ENCODE peak calls at places on chromosome X, in eight cellular contexts. One of them, this sample, is unnamed.

GRCh38 chrX:153573999-153574398 is 24.9 kb downstream of the CCNQ start:
- DNase-seq in astrocyte of the spinal cord: no peak
- DNase-seq in globus pallidus: no peak
- DNase-seq in Daoy: no peak
- DNase-seq in DMS79 treated with DMSO at 0.1 percent for 48 hours: no peak
- DNase-seq in MV-4-11: no peak
- DNase-seq in AG09309: no peak
- DNase-seq in nephron progenitor cell: no peak
- DNase-seq in this sample: no peak

GRCh38 chrX:151954730-151955129 is 19.7 kb downstream of the GABRE start:
- DNase-seq in astrocyte of the spinal cord: no peak
- DNase-seq in globus pallidus: no peak
- DNase-seq in Daoy: no peak
- DNase-seq in DMS79 treated with DMSO at 0.1 percent for 48 hours: no peak
- DNase-seq in MV-4-11: no peak
- DNase-seq in AG09309: no peak
- DNase-seq in nephron progenitor cell: no peak
- DNase-seq in this sample: no peak

GRCh38 chrX:151004085-151004484 is 20.9 kb downstream of the HMGB3 start:
- DNase-seq in astrocyte of the spinal cord: no peak
- DNase-seq in globus pallidus: peak; percentile 42
- DNase-seq in Daoy: no peak
- DNase-seq in DMS79 treated with DMSO at 0.1 percent for 48 hours: no peak
- DNase-seq in MV-4-11: no peak
- DNase-seq in AG09309: no peak
- DNase-seq in nephron progenitor cell: no peak
- DNase-seq in this sample: no peak

GRCh38 chrX:38561126-38561868 is at the start of gene TSPAN7:
- DNase-seq in astrocyte of the spinal cord: peak; percentile 64
- DNase-seq in globus pallidus: peak; percentile 69
- DNase-seq in Daoy: peak; percentile 81
- DNase-seq in DMS79 treated with DMSO at 0.1 percent for 48 hours: peak; percentile 20
- DNase-seq in MV-4-11: peak; percentile 38
- DNase-seq in AG09309: no peak
- DNase-seq in nephron progenitor cell: peak; percentile 84
- DNase-seq in this sample: peak; percentile 33

GRCh38 chrX:99777912-99778311 is 632.2 kb downstream of the PCDH19 start:
- DNase-seq in astrocyte of the spinal cord: no peak
- DNase-seq in globus pallidus: no peak
- DNase-seq in Daoy: no peak
- DNase-seq in DMS79 treated with DMSO at 0.1 percent for 48 hours: no peak
- DNase-seq in MV-4-11: no peak
- DNase-seq in AG09309: no peak
- DNase-seq in nephron progenitor cell: no peak
- DNase-seq in this sample: no peak

GRCh38 chrX:72201836-72202536 is 20.4 kb downstream of the PIN4 start:
- DNase-seq in astrocyte of the spinal cord: peak; percentile 83
- DNase-seq in globus pallidus: no peak
- DNase-seq in Daoy: peak; percentile 74
- DNase-seq in DMS79 treated with DMSO at 0.1 percent for 48 hours: no peak
- DNase-seq in MV-4-11: no peak
- DNase-seq in AG09309: peak; percentile 29
- DNase-seq in nephron progenitor cell: no peak
- DNase-seq in this sample: no peak

GRCh38 chrX:101485212-101486064 is at the start of gene ARMCX4:
- DNase-seq in astrocyte of the spinal cord: peak; percentile 55
- DNase-seq in globus pallidus: peak; percentile 66
- DNase-seq in Daoy: peak; percentile 55
- DNase-seq in DMS79 treated with DMSO at 0.1 percent for 48 hours: peak; percentile 70
- DNase-seq in MV-4-11: no peak
- DNase-seq in AG09309: no peak
- DNase-seq in nephron progenitor cell: peak; percentile 70
- DNase-seq in this sample: no peak

GRCh38 chrX:6729581-6729980 is 194.7 kb upstream of the VCX3A start:
- DNase-seq in astrocyte of the spinal cord: no peak
- DNase-seq in globus pallidus: no peak
- DNase-seq in Daoy: no peak
- DNase-seq in DMS79 treated with DMSO at 0.1 percent for 48 hours: no peak
- DNase-seq in MV-4-11: no peak
- DNase-seq in AG09309: no peak
- DNase-seq in nephron progenitor cell: no peak
- DNase-seq in this sample: no peak

GRCh38 chrX:33194876-33195433 is 16.4 kb downstream of the DMD start:
- DNase-seq in astrocyte of the spinal cord: peak; percentile 13
- DNase-seq in globus pallidus: no peak
- DNase-seq in Daoy: no peak
- DNase-seq in DMS79 treated with DMSO at 0.1 percent for 48 hours: no peak
- DNase-seq in MV-4-11: no peak
- DNase-seq in AG09309: no peak
- DNase-seq in nephron progenitor cell: no peak
- DNase-seq in this sample: no peak

GRCh38 chrX:617401-617800 is 13.2 kb upstream of the SHOX start:
- DNase-seq in astrocyte of the spinal cord: no peak
- DNase-seq in globus pallidus: no peak
- DNase-seq in Daoy: no peak
- DNase-seq in DMS79 treated with DMSO at 0.1 percent for 48 hours: no peak
- DNase-seq in MV-4-11: no peak
- DNase-seq in AG09309: no peak
- DNase-seq in nephron progenitor cell: no peak
- DNase-seq in this sample: no peak

GRCh38 chrX:57211906-57212305 is 74.6 kb upstream of the FAAH2 start:
- DNase-seq in astrocyte of the spinal cord: no peak
- DNase-seq in globus pallidus: no peak
- DNase-seq in Daoy: no peak
- DNase-seq in DMS79 treated with DMSO at 0.1 percent for 48 hours: no peak
- DNase-seq in MV-4-11: no peak
- DNase-seq in AG09309: no peak
- DNase-seq in nephron progenitor cell: no peak
- DNase-seq in this sample: no peak

GRCh38 chrX:123818243-123818642 is 41.6 kb upstream of the XIAP start:
- DNase-seq in astrocyte of the spinal cord: no peak
- DNase-seq in globus pallidus: no peak
- DNase-seq in Daoy: peak; percentile 38
- DNase-seq in DMS79 treated with DMSO at 0.1 percent for 48 hours: no peak
- DNase-seq in MV-4-11: no peak
- DNase-seq in AG09309: no peak
- DNase-seq in nephron progenitor cell: no peak
- DNase-seq in this sample: no peak

GRCh38 chrX:136879001-136879667 is 1.4 kb downstream of the RBMX start:
- DNase-seq in astrocyte of the spinal cord: no peak
- DNase-seq in globus pallidus: peak; percentile 1
- DNase-seq in Daoy: no peak
- DNase-seq in DMS79 treated with DMSO at 0.1 percent for 48 hours: no peak
- DNase-seq in MV-4-11: no peak
- DNase-seq in AG09309: no peak
- DNase-seq in nephron progenitor cell: no peak
- DNase-seq in this sample: no peak

GRCh38 chrX:9884031-9884779 is 83.0 kb upstream of the CLDN34 start:
- DNase-seq in astrocyte of the spinal cord: no peak
- DNase-seq in globus pallidus: no peak
- DNase-seq in Daoy: no peak
- DNase-seq in DMS79 treated with DMSO at 0.1 percent for 48 hours: no peak
- DNase-seq in MV-4-11: no peak
- DNase-seq in AG09309: no peak
- DNase-seq in nephron progenitor cell: no peak
- DNase-seq in this sample: no peak

GRCh38 chrX:13845721-13846378 is 29.0 kb upstream of the GPM6B start:
- DNase-seq in astrocyte of the spinal cord: peak; percentile 30
- DNase-seq in globus pallidus: no peak
- DNase-seq in Daoy: no peak
- DNase-seq in DMS79 treated with DMSO at 0.1 percent for 48 hours: no peak
- DNase-seq in MV-4-11: no peak
- DNase-seq in AG09309: no peak
- DNase-seq in nephron progenitor cell: no peak
- DNase-seq in this sample: no peak

GRCh38 chrX:1442724-1443367 is 9.9 kb downstream of the ASMTL start:
- DNase-seq in astrocyte of the spinal cord: no peak
- DNase-seq in globus pallidus: no peak
- DNase-seq in Daoy: no peak
- DNase-seq in DMS79 treated with DMSO at 0.1 percent for 48 hours: no peak
- DNase-seq in MV-4-11: no peak
- DNase-seq in AG09309: no peak
- DNase-seq in nephron progenitor cell: no peak
- DNase-seq in this sample: no peak

GRCh38 chrX:39859991-39860861 is 237.5 kb downstream of the BCOR start:
- DNase-seq in astrocyte of the spinal cord: peak; percentile 67
- DNase-seq in globus pallidus: no peak
- DNase-seq in Daoy: peak; percentile 67
- DNase-seq in DMS79 treated with DMSO at 0.1 percent for 48 hours: no peak
- DNase-seq in MV-4-11: peak; percentile 83
- DNase-seq in AG09309: no peak
- DNase-seq in nephron progenitor cell: no peak
- DNase-seq in this sample: peak; percentile 57

GRCh38 chrX:264634-265455 is 16.3 kb upstream of the PLCXD1 start:
- DNase-seq in astrocyte of the spinal cord: no peak
- DNase-seq in globus pallidus: no peak
- DNase-seq in Daoy: no peak
- DNase-seq in DMS79 treated with DMSO at 0.1 percent for 48 hours: no peak
- DNase-seq in MV-4-11: no peak
- DNase-seq in AG09309: no peak
- DNase-seq in nephron progenitor cell: no peak
- DNase-seq in this sample: no peak

GRCh38 chrX:8579602-8580001 is 115.0 kb downstream of the VCX3B start:
- DNase-seq in astrocyte of the spinal cord: no peak
- DNase-seq in globus pallidus: no peak
- DNase-seq in Daoy: no peak
- DNase-seq in DMS79 treated with DMSO at 0.1 percent for 48 hours: no peak
- DNase-seq in MV-4-11: no peak
- DNase-seq in AG09309: no peak
- DNase-seq in nephron progenitor cell: no peak
- DNase-seq in this sample: no peak

GRCh38 chrX:132967049-132967448 is 8.6 kb upstream of the HS6ST2 start:
- DNase-seq in astrocyte of the spinal cord: no peak
- DNase-seq in globus pallidus: no peak
- DNase-seq in Daoy: no peak
- DNase-seq in DMS79 treated with DMSO at 0.1 percent for 48 hours: no peak
- DNase-seq in MV-4-11: no peak
- DNase-seq in AG09309: no peak
- DNase-seq in nephron progenitor cell: no peak
- DNase-seq in this sample: no peak

GRCh38 chrX:13716905-13717304 is 17.5 kb downstream of the TRAPPC2 start:
- DNase-seq in astrocyte of the spinal cord: no peak
- DNase-seq in globus pallidus: no peak
- DNase-seq in Daoy: no peak
- DNase-seq in DMS79 treated with DMSO at 0.1 percent for 48 hours: no peak
- DNase-seq in MV-4-11: no peak
- DNase-seq in AG09309: no peak
- DNase-seq in nephron progenitor cell: no peak
- DNase-seq in this sample: no peak

GRCh38 chrX:10648608-10649007 is 28.2 kb upstream of the MID1 start:
- DNase-seq in astrocyte of the spinal cord: peak; percentile 58
- DNase-seq in globus pallidus: no peak
- DNase-seq in Daoy: no peak
- DNase-seq in DMS79 treated with DMSO at 0.1 percent for 48 hours: no peak
- DNase-seq in MV-4-11: no peak
- DNase-seq in AG09309: peak; percentile 57
- DNase-seq in nephron progenitor cell: no peak
- DNase-seq in this sample: no peak

GRCh38 chrX:47831788-47832187 is 4.9 kb upstream of the ZNF81 start:
- DNase-seq in astrocyte of the spinal cord: no peak
- DNase-seq in globus pallidus: no peak
- DNase-seq in Daoy: peak; percentile 40
- DNase-seq in DMS79 treated with DMSO at 0.1 percent for 48 hours: peak; percentile 23
- DNase-seq in MV-4-11: peak; percentile 29
- DNase-seq in AG09309: no peak
- DNase-seq in nephron progenitor cell: peak; percentile 44
- DNase-seq in this sample: peak; percentile 21

GRCh38 chrX:7059214-7059838 is 88.2 kb upstream of the STS start:
- DNase-seq in astrocyte of the spinal cord: no peak
- DNase-seq in globus pallidus: no peak
- DNase-seq in Daoy: no peak
- DNase-seq in DMS79 treated with DMSO at 0.1 percent for 48 hours: no peak
- DNase-seq in MV-4-11: no peak
- DNase-seq in AG09309: no peak
- DNase-seq in nephron progenitor cell: no peak
- DNase-seq in this sample: no peak

GRCh38 chrX:65451663-65452062 is 82.9 kb downstream of the LAS1L start:
- DNase-seq in astrocyte of the spinal cord: peak; percentile 10
- DNase-seq in globus pallidus: no peak
- DNase-seq in Daoy: no peak
- DNase-seq in DMS79 treated with DMSO at 0.1 percent for 48 hours: no peak
- DNase-seq in MV-4-11: peak; percentile 37
- DNase-seq in AG09309: no peak
- DNase-seq in nephron progenitor cell: peak; percentile 10
- DNase-seq in this sample: peak; percentile 58

GRCh38 chrX:25869761-25870160 is 268.4 kb upstream of the MAGEB18 start:
- DNase-seq in astrocyte of the spinal cord: no peak
- DNase-seq in globus pallidus: no peak
- DNase-seq in Daoy: no peak
- DNase-seq in DMS79 treated with DMSO at 0.1 percent for 48 hours: no peak
- DNase-seq in MV-4-11: no peak
- DNase-seq in AG09309: no peak
- DNase-seq in nephron progenitor cell: no peak
- DNase-seq in this sample: no peak

GRCh38 chrX:155216940-155217450 is 735 bp downstream of the VBP1 start:
- DNase-seq in astrocyte of the spinal cord: no peak
- DNase-seq in globus pallidus: no peak
- DNase-seq in Daoy: no peak
- DNase-seq in DMS79 treated with DMSO at 0.1 percent for 48 hours: peak; percentile 24
- DNase-seq in MV-4-11: no peak
- DNase-seq in AG09309: no peak
- DNase-seq in nephron progenitor cell: peak; percentile 4
- DNase-seq in this sample: no peak

GRCh38 chrX:48761674-48762471 is at the start of gene GLOD5:
- DNase-seq in astrocyte of the spinal cord: no peak
- DNase-seq in globus pallidus: no peak
- DNase-seq in Daoy: peak; percentile 53
- DNase-seq in DMS79 treated with DMSO at 0.1 percent for 48 hours: peak; percentile 51
- DNase-seq in MV-4-11: no peak
- DNase-seq in AG09309: no peak
- DNase-seq in nephron progenitor cell: peak; percentile 11
- DNase-seq in this sample: no peak

GRCh38 chrX:2486476-2487133 is 14.2 kb downstream of the DHRSX start:
- DNase-seq in astrocyte of the spinal cord: no peak
- DNase-seq in globus pallidus: no peak
- DNase-seq in Daoy: no peak
- DNase-seq in DMS79 treated with DMSO at 0.1 percent for 48 hours: no peak
- DNase-seq in MV-4-11: no peak
- DNase-seq in AG09309: no peak
- DNase-seq in nephron progenitor cell: no peak
- DNase-seq in this sample: no peak

GRCh38 chrX:18955676-18956075 is 28.2 kb downstream of the PHKA2 start:
- DNase-seq in astrocyte of the spinal cord: no peak
- DNase-seq in globus pallidus: no peak
- DNase-seq in Daoy: no peak
- DNase-seq in DMS79 treated with DMSO at 0.1 percent for 48 hours: no peak
- DNase-seq in MV-4-11: no peak
- DNase-seq in AG09309: no peak
- DNase-seq in nephron progenitor cell: no peak
- DNase-seq in this sample: no peak

GRCh38 chrX:38668788-38669187 is 107.4 kb downstream of the TSPAN7 start:
- DNase-seq in astrocyte of the spinal cord: no peak
- DNase-seq in globus pallidus: no peak
- DNase-seq in Daoy: no peak
- DNase-seq in DMS79 treated with DMSO at 0.1 percent for 48 hours: no peak
- DNase-seq in MV-4-11: no peak
- DNase-seq in AG09309: no peak
- DNase-seq in nephron progenitor cell: no peak
- DNase-seq in this sample: no peak

GRCh38 chrX:154799554-154800348 is 5.5 kb downstream of the MPP1 start:
- DNase-seq in astrocyte of the spinal cord: peak; percentile 35
- DNase-seq in globus pallidus: no peak
- DNase-seq in Daoy: peak; percentile 51
- DNase-seq in DMS79 treated with DMSO at 0.1 percent for 48 hours: peak; percentile 72
- DNase-seq in MV-4-11: no peak
- DNase-seq in AG09309: no peak
- DNase-seq in nephron progenitor cell: no peak
- DNase-seq in this sample: no peak